ENCODE peak calls at places on chromosome 11, in ten cellular contexts. One of them, this sample, is unnamed.
A peak's percentile ranks its signal among the peaks of the same experiment; 100 is the strongest.

GRCh38 chr11:121520243-121521144 is 67.7 kb upstream of the SORL1-AS1 start:
- DNase-seq in choroid plexus epithelial cell: peak; percentile 33
- DNase-seq in SK-N-SH: no peak
- DNase-seq in pancreas: no peak
- DNase-seq in fibroblast of mammary gland: peak; percentile 92
- DNase-seq in cardiac fibroblast: peak; percentile 40
- DNase-seq in K562: no peak
- DNase-seq in GM20000: no peak
- DNase-seq in WERI-Rb-1: no peak
- DNase-seq in progenitor cell of endocrine pancreas: no peak
- DNase-seq in this sample: no peak

GRCh38 chr11:134074346-134074745 is 5.5 kb downstream of the JAM3 start:
- DNase-seq in choroid plexus epithelial cell: no peak
- DNase-seq in SK-N-SH: no peak
- DNase-seq in pancreas: no peak
- DNase-seq in fibroblast of mammary gland: peak; percentile 41
- DNase-seq in cardiac fibroblast: peak; percentile 26
- DNase-seq in K562: no peak
- DNase-seq in GM20000: no peak
- DNase-seq in WERI-Rb-1: no peak
- DNase-seq in progenitor cell of endocrine pancreas: no peak
- DNase-seq in this sample: no peak

GRCh38 chr11:120863359-120863758 is 160.5 kb upstream of the TBCEL start:
- DNase-seq in choroid plexus epithelial cell: no peak
- DNase-seq in SK-N-SH: no peak
- DNase-seq in pancreas: no peak
- DNase-seq in fibroblast of mammary gland: peak; percentile 50
- DNase-seq in cardiac fibroblast: peak; percentile 36
- DNase-seq in K562: no peak
- DNase-seq in GM20000: no peak
- DNase-seq in WERI-Rb-1: no peak
- DNase-seq in progenitor cell of endocrine pancreas: no peak
- DNase-seq in this sample: no peak

GRCh38 chr11:35035894-35036408 is 103.0 kb upstream of the CD44 start:
- DNase-seq in choroid plexus epithelial cell: peak; percentile 94
- DNase-seq in SK-N-SH: no peak
- DNase-seq in pancreas: no peak
- DNase-seq in fibroblast of mammary gland: peak; percentile 99
- DNase-seq in cardiac fibroblast: peak; percentile 99
- DNase-seq in K562: no peak
- DNase-seq in GM20000: peak; percentile 21
- DNase-seq in WERI-Rb-1: no peak
- DNase-seq in progenitor cell of endocrine pancreas: no peak
- DNase-seq in this sample: no peak

GRCh38 chr11:89667001-89667400 is 43.1 kb upstream of the TRIM77 start:
- DNase-seq in choroid plexus epithelial cell: no peak
- DNase-seq in SK-N-SH: no peak
- DNase-seq in pancreas: no peak
- DNase-seq in fibroblast of mammary gland: no peak
- DNase-seq in cardiac fibroblast: no peak
- DNase-seq in K562: no peak
- DNase-seq in GM20000: no peak
- DNase-seq in WERI-Rb-1: no peak
- DNase-seq in progenitor cell of endocrine pancreas: no peak
- DNase-seq in this sample: no peak

GRCh38 chr11:44623716-44624491 is 58.4 kb downstream of the CD82 start:
- DNase-seq in choroid plexus epithelial cell: no peak
- DNase-seq in SK-N-SH: no peak
- DNase-seq in pancreas: peak; percentile 6
- DNase-seq in fibroblast of mammary gland: no peak
- DNase-seq in cardiac fibroblast: no peak
- DNase-seq in K562: no peak
- DNase-seq in GM20000: no peak
- DNase-seq in WERI-Rb-1: peak; percentile 18
- DNase-seq in progenitor cell of endocrine pancreas: peak; percentile 5
- DNase-seq in this sample: no peak

GRCh38 chr11:13065200-13065787 is 56.2 kb downstream of the RASSF10 start:
- DNase-seq in choroid plexus epithelial cell: no peak
- DNase-seq in SK-N-SH: no peak
- DNase-seq in pancreas: no peak
- DNase-seq in fibroblast of mammary gland: no peak
- DNase-seq in cardiac fibroblast: no peak
- DNase-seq in K562: no peak
- DNase-seq in GM20000: no peak
- DNase-seq in WERI-Rb-1: no peak
- DNase-seq in progenitor cell of endocrine pancreas: no peak
- DNase-seq in this sample: no peak

GRCh38 chr11:72239296-72239848 is 4.6 kb downstream of the PHOX2A start:
- DNase-seq in choroid plexus epithelial cell: peak; percentile 47
- DNase-seq in SK-N-SH: peak; percentile 72
- DNase-seq in pancreas: no peak
- DNase-seq in fibroblast of mammary gland: peak; percentile 45
- DNase-seq in cardiac fibroblast: peak; percentile 62
- DNase-seq in K562: no peak
- DNase-seq in GM20000: peak; percentile 86
- DNase-seq in WERI-Rb-1: no peak
- DNase-seq in progenitor cell of endocrine pancreas: no peak
- DNase-seq in this sample: no peak

GRCh38 chr11:82902086-82902485 is 550 bp downstream of the DDIAS start:
- DNase-seq in choroid plexus epithelial cell: no peak
- DNase-seq in SK-N-SH: no peak
- DNase-seq in pancreas: no peak
- DNase-seq in fibroblast of mammary gland: no peak
- DNase-seq in cardiac fibroblast: no peak
- DNase-seq in K562: peak; percentile 37
- DNase-seq in GM20000: no peak
- DNase-seq in WERI-Rb-1: no peak
- DNase-seq in progenitor cell of endocrine pancreas: no peak
- DNase-seq in this sample: no peak

GRCh38 chr11:82902880-82903279 is 1.3 kb downstream of the DDIAS start:
- DNase-seq in choroid plexus epithelial cell: no peak
- DNase-seq in SK-N-SH: no peak
- DNase-seq in pancreas: no peak
- DNase-seq in fibroblast of mammary gland: no peak
- DNase-seq in cardiac fibroblast: no peak
- DNase-seq in K562: no peak
- DNase-seq in GM20000: no peak
- DNase-seq in WERI-Rb-1: no peak
- DNase-seq in progenitor cell of endocrine pancreas: no peak
- DNase-seq in this sample: no peak

GRCh38 chr11:82899957-82900276 is 313 bp downstream of the PRCP start:
- DNase-seq in choroid plexus epithelial cell: no peak
- DNase-seq in SK-N-SH: peak; percentile 11
- DNase-seq in pancreas: no peak
- DNase-seq in fibroblast of mammary gland: no peak
- DNase-seq in cardiac fibroblast: no peak
- DNase-seq in K562: no peak
- DNase-seq in GM20000: no peak
- DNase-seq in WERI-Rb-1: no peak
- DNase-seq in progenitor cell of endocrine pancreas: no peak
- DNase-seq in this sample: no peak

GRCh38 chr11:82900277-82901164 is at the start of gene PRCP:
- DNase-seq in choroid plexus epithelial cell: peak; percentile 92
- DNase-seq in SK-N-SH: peak; percentile 89
- DNase-seq in pancreas: peak; percentile 94
- DNase-seq in fibroblast of mammary gland: peak; percentile 86
- DNase-seq in cardiac fibroblast: peak; percentile 92
- DNase-seq in K562: peak; percentile 87
- DNase-seq in GM20000: peak; percentile 88
- DNase-seq in WERI-Rb-1: peak; percentile 98
- DNase-seq in progenitor cell of endocrine pancreas: peak; percentile 81
- DNase-seq in this sample: peak; percentile 91

DNA sequence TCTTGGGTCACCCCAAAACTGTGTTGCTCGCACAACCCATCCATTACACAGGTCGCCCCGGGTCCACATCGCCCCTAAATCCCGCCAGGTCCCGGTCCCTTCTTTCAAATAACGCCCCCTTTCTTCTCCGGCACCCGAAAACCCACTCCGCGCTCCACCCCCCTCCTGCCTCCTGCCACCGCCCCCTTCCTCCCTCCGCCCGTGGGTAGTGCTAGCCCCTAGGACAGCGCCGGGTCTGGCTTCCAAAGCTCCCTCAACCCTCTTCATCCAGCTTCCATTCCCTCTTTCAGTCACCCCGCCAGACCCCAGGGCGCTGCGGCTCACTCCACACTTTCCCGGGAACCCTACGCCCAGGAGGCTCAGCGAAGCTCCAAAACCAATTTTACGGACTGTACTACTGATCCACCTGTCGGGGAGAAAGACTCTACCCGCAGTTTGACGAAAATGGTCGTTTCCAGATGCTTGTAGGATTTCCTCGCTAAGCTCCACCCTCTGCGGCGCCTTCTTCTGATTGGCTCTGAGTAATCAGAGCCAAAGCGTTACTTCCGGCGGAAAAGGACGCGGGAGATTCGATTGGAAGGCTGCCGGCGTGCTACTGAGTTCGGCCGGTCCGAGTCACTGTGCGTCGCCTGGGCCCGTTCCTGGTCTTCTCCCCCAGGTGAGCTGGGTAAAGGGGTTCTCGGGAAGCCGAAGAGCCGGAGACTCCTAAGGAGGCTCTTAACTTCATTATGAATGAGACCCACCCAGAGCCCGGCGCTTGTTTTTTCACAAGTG is at the start of gene DDIAS:
- DNase-seq in choroid plexus epithelial cell: peak; percentile 99
- DNase-seq in SK-N-SH: peak; percentile 85
- DNase-seq in pancreas: peak; percentile 94
- DNase-seq in fibroblast of mammary gland: peak; percentile 97
- DNase-seq in cardiac fibroblast: peak; percentile 99
- DNase-seq in K562: peak; percentile 87
- DNase-seq in GM20000: peak; percentile 89
- DNase-seq in WERI-Rb-1: peak; percentile 97
- DNase-seq in progenitor cell of endocrine pancreas: peak; percentile 79
- DNase-seq in this sample: peak; percentile 91
- TF ChIP-seq CTCF in choroid plexus epithelial cell: no peak
- TF ChIP-seq CTCF in SK-N-SH: no peak
- TF ChIP-seq CTCF in pancreas: no peak
- TF ChIP-seq CTCF in fibroblast of mammary gland: no peak
- TF ChIP-seq CTCF in cardiac fibroblast: no peak
- TF ChIP-seq CTCF in K562: peak; percentile 0
- TF ChIP-seq CTCF in GM20000: no peak
- TF ChIP-seq CTCF in WERI-Rb-1: no peak
- TF ChIP-seq CTCF in progenitor cell of endocrine pancreas: no peak
- TF ChIP-seq CTCF in this sample: no peak

GRCh38 chr11:116312560-116313340 is 460.0 kb downstream of the BUD13 start:
- DNase-seq in choroid plexus epithelial cell: peak; percentile 1
- DNase-seq in SK-N-SH: peak; percentile 88
- DNase-seq in pancreas: peak; percentile 85
- DNase-seq in fibroblast of mammary gland: peak; percentile 2
- DNase-seq in cardiac fibroblast: no peak
- DNase-seq in K562: no peak
- DNase-seq in GM20000: no peak
- DNase-seq in WERI-Rb-1: peak; percentile 58
- DNase-seq in progenitor cell of endocrine pancreas: no peak
- DNase-seq in this sample: no peak

GRCh38 chr11:116310215-116310614 is 462.6 kb downstream of the BUD13 start:
- DNase-seq in choroid plexus epithelial cell: peak; percentile 2
- DNase-seq in SK-N-SH: no peak
- DNase-seq in pancreas: no peak
- DNase-seq in fibroblast of mammary gland: no peak
- DNase-seq in cardiac fibroblast: no peak
- DNase-seq in K562: no peak
- DNase-seq in GM20000: no peak
- DNase-seq in WERI-Rb-1: no peak
- DNase-seq in progenitor cell of endocrine pancreas: no peak
- DNase-seq in this sample: no peak

GRCh38 chr11:116309446-116309845 is 463.3 kb downstream of the BUD13 start:
- DNase-seq in choroid plexus epithelial cell: no peak
- DNase-seq in SK-N-SH: no peak
- DNase-seq in pancreas: no peak
- DNase-seq in fibroblast of mammary gland: no peak
- DNase-seq in cardiac fibroblast: no peak
- DNase-seq in K562: no peak
- DNase-seq in GM20000: no peak
- DNase-seq in WERI-Rb-1: no peak
- DNase-seq in progenitor cell of endocrine pancreas: no peak
- DNase-seq in this sample: no peak

GRCh38 chr11:116314012-116314411 is 458.8 kb downstream of the BUD13 start:
- DNase-seq in choroid plexus epithelial cell: no peak
- DNase-seq in SK-N-SH: no peak
- DNase-seq in pancreas: no peak
- DNase-seq in fibroblast of mammary gland: no peak
- DNase-seq in cardiac fibroblast: no peak
- DNase-seq in K562: no peak
- DNase-seq in GM20000: no peak
- DNase-seq in WERI-Rb-1: no peak
- DNase-seq in progenitor cell of endocrine pancreas: no peak
- DNase-seq in this sample: no peak

DNA sequence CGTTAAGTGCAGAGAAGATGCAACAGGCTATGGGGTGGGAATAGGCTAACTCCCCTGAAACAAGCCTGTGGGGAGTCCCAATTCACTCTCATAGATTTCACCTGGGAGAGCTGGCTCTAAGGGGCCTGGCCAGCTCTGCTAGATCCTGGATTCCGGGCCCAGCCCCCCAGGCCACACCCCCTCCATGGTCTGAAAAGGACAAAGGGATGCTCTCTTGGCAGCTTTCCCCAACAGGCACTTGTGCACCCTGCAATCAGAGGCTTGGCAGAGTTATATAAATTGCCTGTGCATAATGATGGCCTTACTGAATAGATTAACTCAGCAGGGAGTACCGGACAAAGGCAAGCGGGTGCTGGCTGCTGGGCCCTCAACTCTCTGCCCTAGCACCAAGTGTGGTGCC is 461.6 kb downstream of the BUD13 start:
- DNase-seq in choroid plexus epithelial cell: no peak
- DNase-seq in SK-N-SH: peak; percentile 39
- DNase-seq in pancreas: no peak
- DNase-seq in fibroblast of mammary gland: no peak
- DNase-seq in cardiac fibroblast: no peak
- DNase-seq in K562: no peak
- DNase-seq in GM20000: no peak
- DNase-seq in WERI-Rb-1: no peak
- DNase-seq in progenitor cell of endocrine pancreas: no peak
- DNase-seq in this sample: no peak
- TF ChIP-seq CTCF in choroid plexus epithelial cell: no peak
- TF ChIP-seq CTCF in SK-N-SH: no peak
- TF ChIP-seq CTCF in pancreas: no peak
- TF ChIP-seq CTCF in fibroblast of mammary gland: no peak
- TF ChIP-seq CTCF in cardiac fibroblast: no peak
- TF ChIP-seq CTCF in K562: no peak
- TF ChIP-seq CTCF in GM20000: no peak
- TF ChIP-seq CTCF in WERI-Rb-1: no peak
- TF ChIP-seq CTCF in progenitor cell of endocrine pancreas: no peak
- TF ChIP-seq CTCF in this sample: no peak

DNA sequence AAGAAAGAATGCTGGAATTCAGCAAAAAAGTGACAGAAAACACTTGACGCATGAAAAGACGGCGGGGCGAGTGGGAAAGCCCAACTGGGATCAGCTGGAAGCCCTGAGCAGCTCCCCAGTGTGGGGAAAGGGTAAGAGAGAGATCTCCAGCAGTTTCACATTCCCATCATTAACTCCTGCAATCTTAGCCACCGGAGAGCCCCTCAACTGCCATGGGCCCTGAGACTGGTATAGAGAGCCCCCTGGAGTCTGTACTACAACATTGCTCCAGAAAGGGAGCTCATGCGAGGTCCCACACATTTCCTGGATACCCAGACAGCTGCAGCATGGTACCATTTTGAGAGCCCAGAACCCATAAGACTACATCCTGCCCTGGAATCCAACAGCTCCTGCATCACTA is 31.1 kb downstream of the MRGPRX4 start:
- DNase-seq in choroid plexus epithelial cell: peak; percentile 52
- DNase-seq in SK-N-SH: peak; percentile 69
- DNase-seq in pancreas: no peak
- DNase-seq in fibroblast of mammary gland: peak; percentile 21
- DNase-seq in cardiac fibroblast: peak; percentile 35
- DNase-seq in K562: peak; percentile 26
- DNase-seq in GM20000: peak; percentile 71
- DNase-seq in WERI-Rb-1: peak; percentile 56
- DNase-seq in progenitor cell of endocrine pancreas: no peak
- DNase-seq in this sample: peak; percentile 37
- TF ChIP-seq CTCF in choroid plexus epithelial cell: peak; percentile 73
- TF ChIP-seq CTCF in SK-N-SH: peak; percentile 44
- TF ChIP-seq CTCF in pancreas: no peak
- TF ChIP-seq CTCF in fibroblast of mammary gland: peak; percentile 57
- TF ChIP-seq CTCF in cardiac fibroblast: peak; percentile 64
- TF ChIP-seq CTCF in K562: peak; percentile 73
- TF ChIP-seq CTCF in GM20000: peak; percentile 17
- TF ChIP-seq CTCF in WERI-Rb-1: peak; percentile 77
- TF ChIP-seq CTCF in progenitor cell of endocrine pancreas: peak; percentile 65
- TF ChIP-seq CTCF in this sample: no peak

GRCh38 chr11:64918056-64918455 is 1.0 kb upstream of the ATG2A start:
- DNase-seq in choroid plexus epithelial cell: peak; percentile 84
- DNase-seq in SK-N-SH: no peak
- DNase-seq in pancreas: no peak
- DNase-seq in fibroblast of mammary gland: peak; percentile 56
- DNase-seq in cardiac fibroblast: peak; percentile 62
- DNase-seq in K562: no peak
- DNase-seq in GM20000: no peak
- DNase-seq in WERI-Rb-1: no peak
- DNase-seq in progenitor cell of endocrine pancreas: no peak
- DNase-seq in this sample: no peak
- TF ChIP-seq CTCF in choroid plexus epithelial cell: peak; percentile 48
- TF ChIP-seq CTCF in SK-N-SH: peak; percentile 46
- TF ChIP-seq CTCF in pancreas: no peak
- TF ChIP-seq CTCF in fibroblast of mammary gland: peak; percentile 36
- TF ChIP-seq CTCF in cardiac fibroblast: peak; percentile 29
- TF ChIP-seq CTCF in K562: peak; percentile 59
- TF ChIP-seq CTCF in GM20000: no peak
- TF ChIP-seq CTCF in WERI-Rb-1: no peak
- TF ChIP-seq CTCF in progenitor cell of endocrine pancreas: peak; percentile 35
- TF ChIP-seq CTCF in this sample: no peak

This sample was measured in endothelial cell.